ENCODE peak calls at places on chromosomes 6 and 20, in six cellular contexts. F, C, V, W, K and L are unnamed samples. For H3K36me3 and H3K4me1, the result is how much of the 10 kb centered on the place peaks cover.

GRCh38 chr6:90329397-90330077 is 32.9 kb upstream of the BACH2 start:
- DNase-seq in F (no peak), C (no peak), V (no peak), W (no peak), K (no peak), L (no peak)

GRCh38 chr20:15045246-15045645 is 707.8 kb upstream of the FLRT3 start:
- DNase-seq in F (no peak), C (no peak), V (peak), W (no peak), K (peak), L (no peak)

GRCh38 chr6:43176423-43176786 is 5.3 kb downstream of the SRF start:
- DNase-seq in F (no peak), C (no peak), V (no peak), W (no peak), K (no peak), L (no peak)

GRCh38 chr6:13653296-13653695 is 38.2 kb downstream of the NOL7 start:
- DNase-seq in F (no peak), C (no peak), V (no peak), W (no peak), K (no peak), L (no peak)

GRCh38 chr6:1053587-1053986 is 258.3 kb upstream of the FOXQ1 start:
- DNase-seq in F (peak), C (no peak), V (no peak), W (no peak), K (no peak), L (no peak)

GRCh38 chr6:2909718-2910117 is 6.6 kb upstream of the SERPINB9 start:
- DNase-seq in F (no peak), C (no peak), V (no peak), W (no peak), K (no peak), L (no peak)

GRCh38 chr20:496126-496696 is 33.9 kb upstream of the TBC1D20 start:
- DNase-seq in F (no peak), C (no peak), V (no peak), W (no peak), K (no peak), L (no peak)

GRCh38 chr20:4112490-4113420 is 97.4 kb upstream of the RNF24 start:
- DNase-seq in F (peak), C (no peak), V (peak), W (no peak), K (no peak), L (no peak)

GRCh38 chr6:18883851-18884250 is 496.7 kb downstream of the RNF144B start:
- DNase-seq in F (no peak), C (no peak), V (no peak), W (no peak), K (no peak), L (no peak)

GRCh38 chr20:10483691-10484090 is 48.6 kb downstream of the SLX4IP start:
- DNase-seq in F (no peak), C (no peak), V (no peak), W (no peak), K (no peak), L (no peak)

GRCh38 chr20:2867081-2867860 is 6.0 kb upstream of the PTPRA start:
- DNase-seq in F (peak), C (no peak), V (no peak), W (no peak), K (no peak), L (no peak)

GRCh38 chr20:61437280-61438206 is 185.5 kb downstream of the CDH4 start:
- DNase-seq in F (no peak), C (no peak), V (no peak), W (no peak), K (no peak), L (peak)

GRCh38 chr6:168274046-168274952 is 45.3 kb downstream of the DACT2 start:
- DNase-seq in F (peak), C (peak), V (no peak), W (no peak), K (peak), L (no peak)

GRCh38 chr6:170434114-170434820 is 118.8 kb downstream of the PSMB1 start:
- DNase-seq in F (no peak), C (no peak), V (no peak), W (no peak), K (no peak), L (no peak)

GRCh38 chr6:11968241-11968806 is 43.8 kb upstream of the HIVEP1 start:
- DNase-seq in F (no peak), C (no peak), V (no peak), W (no peak), K (no peak), L (no peak)

GRCh38 chr20:6845141-6845540 is 77.7 kb downstream of the BMP2 start:
- DNase-seq in F (no peak), C (no peak), V (no peak), W (no peak), K (peak), L (no peak)

GRCh38 chr20:58884966-58885365 is 32.5 kb downstream of the GNAS start:
- DNase-seq in F (no peak), C (no peak), V (no peak), W (no peak), K (no peak), L (no peak)

GRCh38 chr6:17877196-17877889 is 110.1 kb downstream of the KIF13A start:
- DNase-seq in F (no peak), C (no peak), V (no peak), W (no peak), K (no peak), L (peak)

GRCh38 chr20:63929071-63929470 is 27.1 kb downstream of the UCKL1 start:
- DNase-seq in F (no peak), C (peak), V (no peak), W (no peak), K (no peak), L (peak)

GRCh38 chr20:64146301-64146935 is 17.8 kb upstream of the MYT1 start:
- DNase-seq in F (no peak), C (no peak), V (no peak), W (peak), K (no peak), L (peak)

GRCh38 chr6:168368971-168369370 is 49.4 kb upstream of the DACT2 start:
- DNase-seq in F (no peak), C (no peak), V (no peak), W (peak), K (no peak), L (no peak)

GRCh38 chr20:8242827-8243764 is 111.0 kb downstream of the PLCB1 start:
- DNase-seq in F (no peak), C (no peak), V (no peak), W (no peak), K (no peak), L (no peak)

GRCh38 chr20:63461364-63461763 is 11.1 kb downstream of the KCNQ2 start:
- DNase-seq in F (no peak), C (no peak), V (no peak), W (no peak), K (peak), L (peak)

GRCh38 chr20:62707281-62707941 is 1.2 kb upstream of the NTSR1 start:
- DNase-seq in F (no peak), C (no peak), V (no peak), W (no peak), K (no peak), L (no peak)

GRCh38 chr20:14401479-14402138 is 64.2 kb upstream of the FLRT3 start:
- DNase-seq in F (peak), C (no peak), V (no peak), W (no peak), K (no peak), L (no peak)

GRCh38 chr6:88545991-88546390 is 379.8 kb upstream of the CNR1 start:
- DNase-seq in F (no peak), C (no peak), V (no peak), W (no peak), K (no peak), L (no peak)

GRCh38 chr6:101117397-101118185 is 236.5 kb upstream of the ASCC3 start:
- DNase-seq in F (peak), C (no peak), V (no peak), W (no peak), K (peak), L (no peak)

GRCh38 chr6:38080349-38080748 is 260.8 kb downstream of the ZFAND3 start:
- DNase-seq in F (no peak), C (no peak), V (no peak), W (no peak), K (no peak), L (no peak)

GRCh38 chr6:82385102-82385501 is 21.5 kb downstream of the TPBG start:
- DNase-seq in F (no peak), C (no peak), V (no peak), W (no peak), K (no peak), L (no peak)

GRCh38 chr6:137117605-137118004 is 55.8 kb downstream of the IL22RA2 start:
- DNase-seq in F (no peak), C (no peak), V (no peak), W (no peak), K (no peak), L (no peak)

GRCh38 chr6:27495386-27496135 is 22.7 kb upstream of the ZNF184 start:
- DNase-seq in F (peak), C (no peak), V (peak), W (no peak), K (peak), L (no peak)

DNA sequence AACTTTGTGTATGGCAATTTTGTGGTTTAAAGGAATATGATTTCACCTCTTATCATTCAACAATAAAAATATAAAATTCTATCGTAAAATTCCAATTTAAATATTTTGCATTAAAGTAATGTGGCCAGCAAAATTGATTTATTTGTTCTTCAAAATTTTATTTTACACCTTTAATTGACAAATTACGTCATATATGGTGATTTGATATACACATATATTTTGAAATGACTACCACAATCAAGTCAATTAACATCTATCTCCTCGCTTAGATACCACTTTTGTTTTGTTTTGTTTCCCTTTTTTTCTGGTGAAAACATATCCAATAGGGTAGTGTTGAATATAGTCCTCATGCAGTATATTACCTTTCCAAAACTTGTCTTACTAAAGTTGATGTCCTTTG is 467.6 kb upstream of the HS3ST5 start:
- DNase-seq in F (no peak), C (no peak), V (no peak), W (no peak), K (no peak), L (no peak)
- H3K36me3 ChIP-seq in F (under half), C (under half), V (under half), W (under half), K (under half), L (under half)

GRCh38 chr20:43409041-43409913 is 48.4 kb upstream of the SRSF6 start:
- DNase-seq in F (no peak), C (no peak), V (no peak), W (no peak), K (peak), L (no peak)

DNA sequence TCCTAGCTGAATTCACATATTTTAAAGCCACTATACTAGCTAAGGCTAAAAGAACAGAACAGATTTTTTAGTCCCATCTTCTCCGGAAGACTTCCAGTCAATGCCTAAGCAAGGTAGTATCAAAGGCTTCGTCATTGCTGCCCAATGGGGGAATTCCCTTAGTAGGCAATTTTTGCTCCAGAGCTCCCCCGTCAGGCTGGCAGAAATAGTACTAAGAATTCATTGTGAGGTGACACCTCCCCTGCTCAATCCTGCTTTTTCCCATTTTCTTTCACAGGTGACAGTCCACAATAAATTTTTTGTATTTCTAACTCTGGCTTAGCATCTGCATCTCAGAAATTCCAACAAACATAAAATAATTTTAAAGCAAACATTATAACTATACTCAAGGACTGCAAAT is 52.8 kb upstream of the SRSF6 start:
- DNase-seq in F (no peak), C (no peak), V (no peak), W (no peak), K (no peak), L (no peak)
- H3K4me1 ChIP-seq in F (under half), C (under half), V (under half), W (under half), K (under half), L (under half)

DNA sequence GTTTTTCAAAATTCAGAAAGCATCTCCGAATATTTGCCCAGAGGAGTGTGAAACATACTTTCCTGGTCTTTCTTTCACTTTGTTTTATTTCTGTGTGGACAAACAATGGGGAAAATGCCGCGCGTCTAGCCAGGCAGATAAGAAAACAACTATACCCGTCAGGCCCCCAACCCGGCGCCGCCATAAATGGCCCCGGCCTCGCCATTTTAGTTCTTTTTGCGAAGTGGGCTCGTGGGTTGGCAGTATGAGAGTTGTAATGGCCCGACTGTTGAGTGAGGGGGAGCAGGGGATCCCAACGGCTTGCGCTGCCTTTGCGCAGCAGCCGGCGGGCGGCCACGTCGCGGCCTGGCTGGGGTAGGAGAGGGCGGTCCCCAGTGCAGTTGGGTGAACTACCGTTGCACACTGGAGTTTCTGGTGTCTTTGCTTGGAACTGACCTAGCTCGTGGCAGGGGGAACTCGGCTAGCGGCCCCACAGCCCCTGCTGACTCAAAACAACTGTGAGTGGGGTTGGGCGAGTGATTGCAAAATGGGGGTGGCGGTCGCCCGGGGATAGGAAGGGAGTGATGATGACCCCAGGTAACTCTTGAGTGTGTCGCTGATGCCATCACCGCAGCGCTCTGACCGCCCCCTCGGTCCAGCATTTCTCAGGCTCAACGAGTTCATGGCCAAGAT is 7.3 kb downstream of the HSPA1B start:
- DNase-seq in F (peak), C (peak), V (peak), W (peak), K (peak), L (peak)
- TF ChIP-seq CTCF in F (no peak), C (no peak), V (peak), W (no peak), K (no peak), L (no peak)

GRCh38 chr20:49230021-49230420 is 10.8 kb downstream of the DDX27 start:
- DNase-seq in F (no peak), C (no peak), V (no peak), W (peak), K (no peak), L (no peak)
- H3K36me3 ChIP-seq in F (under half), C (under half), V (under half), W (half or more), K (under half), L (half or more)

GRCh38 chr6:150694889-150695288 is 95.2 kb downstream of the PLEKHG1 start:
- DNase-seq in F (no peak), C (no peak), V (no peak), W (no peak), K (no peak), L (no peak)
- H3K4me1 ChIP-seq in F (under half), C (under half), V (under half), W (half or more), K (under half), L (under half)

GRCh38 chr6:36666726-36667591 is 11.6 kb upstream of the CDKN1A start:
- DNase-seq in F (peak), C (no peak), V (peak), W (peak), K (peak), L (peak)
- TF ChIP-seq CTCF in F (no peak), C (no peak), V (peak), W (no peak), K (no peak), L (no peak)

GRCh38 chr20:47283411-47283810 is 73.1 kb downstream of the ZMYND8 start:
- DNase-seq in F (no peak), C (no peak), V (no peak), W (no peak), K (no peak), L (no peak)

GRCh38 chr20:47284373-47284772 is 72.1 kb downstream of the ZMYND8 start:
- DNase-seq in F (no peak), C (no peak), V (no peak), W (no peak), K (no peak), L (no peak)

GRCh38 chr20:47282864-47283263 is 73.6 kb downstream of the ZMYND8 start:
- DNase-seq in F (no peak), C (no peak), V (no peak), W (no peak), K (no peak), L (no peak)

GRCh38 chr20:47286681-47287080 is 69.8 kb downstream of the ZMYND8 start:
- DNase-seq in F (no peak), C (no peak), V (no peak), W (no peak), K (no peak), L (no peak)

DNA sequence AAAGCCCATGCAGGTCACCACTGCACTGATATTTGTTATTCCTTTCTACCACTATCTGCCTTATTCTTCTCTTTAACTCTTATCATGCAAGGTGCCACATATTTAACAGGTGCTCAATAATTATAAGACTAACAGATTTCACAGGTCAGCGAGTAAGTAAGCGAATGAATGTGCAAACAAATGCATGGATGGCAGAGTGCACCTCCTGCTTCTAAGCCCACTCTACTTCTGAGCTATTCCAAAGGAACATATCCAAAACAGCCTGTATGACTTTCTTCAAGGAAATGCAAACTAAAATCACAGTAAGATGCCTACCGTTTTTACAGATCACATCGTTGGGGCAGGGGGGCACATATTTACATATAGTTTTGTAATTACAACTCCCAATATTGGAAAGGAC is 71.3 kb downstream of the ZMYND8 start:
- DNase-seq in F (no peak), C (no peak), V (no peak), W (no peak), K (no peak), L (no peak)
- H3K36me3 ChIP-seq in F (under half), C (under half), V (under half), W (half or more), K (under half), L (half or more)

DNA sequence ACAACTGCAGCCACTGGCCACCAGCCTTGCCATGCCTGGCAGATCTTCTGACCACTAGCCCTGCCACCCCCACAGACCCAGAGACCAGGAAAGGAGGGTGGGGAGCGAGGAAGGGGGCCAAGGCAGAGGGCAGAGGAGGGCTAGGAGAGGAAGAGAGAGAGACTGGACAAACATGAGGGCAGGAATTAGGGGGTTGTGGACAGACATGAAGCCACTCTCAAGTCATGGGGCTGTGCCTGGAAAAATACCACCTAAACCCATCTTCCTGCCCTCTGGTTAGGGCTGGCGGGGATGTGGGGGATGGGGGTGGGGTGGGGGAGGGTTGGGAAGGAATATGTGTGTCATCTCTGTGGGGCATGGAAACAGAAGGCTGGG is 1.4 kb upstream of the SLC29A1 start:
- DNase-seq in F (no peak), C (no peak), V (no peak), W (no peak), K (no peak), L (no peak)
- H3K4me1 ChIP-seq in F (under half), C (under half), V (under half), W (under half), K (half or more), L (under half)

DNA sequence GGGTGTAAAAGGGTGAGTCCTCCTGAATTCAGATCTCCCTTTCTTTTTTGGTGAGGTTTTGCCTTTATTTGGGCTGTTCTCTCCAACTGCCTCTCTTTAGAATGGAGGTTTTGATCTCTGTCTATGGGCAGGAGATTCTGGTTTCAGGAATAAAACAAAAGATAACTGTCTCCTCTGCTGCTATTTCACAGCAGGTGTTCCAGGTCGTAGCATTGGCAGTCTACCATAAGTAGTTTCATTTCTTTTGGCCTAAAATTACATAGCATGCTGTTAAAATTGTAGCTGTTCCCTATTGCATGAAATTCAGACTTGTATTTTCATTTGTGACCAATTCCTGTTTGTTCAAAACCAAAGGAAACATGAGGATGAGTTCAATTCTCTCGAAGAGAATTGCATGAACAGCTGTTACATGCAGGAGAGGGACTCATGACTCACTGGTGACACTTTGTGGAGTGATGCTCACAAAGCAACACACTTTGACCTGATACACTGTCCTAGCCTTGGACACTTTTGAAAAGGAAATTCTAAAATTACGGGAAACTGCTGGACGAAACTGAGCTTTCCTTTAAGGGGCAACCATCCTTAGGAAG is 76.8 kb upstream of the SIRPG start:
- DNase-seq in F (no peak), C (no peak), V (no peak), W (no peak), K (no peak), L (no peak)
- TF ChIP-seq CTCF in F (no peak), C (no peak), V (no peak), W (no peak), K (no peak), L (peak)